ENCODE peak calls at places on chromosome X, in four cellular contexts. I, N, S and X are unnamed samples.
A peak's percentile ranks its signal among the peaks of the same experiment; 100 is the strongest.

GRCh38 chrX:15909605-15910004 is 55.0 kb upstream of the AP1S2 start:
- DNase-seq in N (no peak), I (no peak), S (no peak), X (peak; percentile 76)

GRCh38 chrX:40617566-40617965 is 5.7 kb upstream of the MPC1L start:
- DNase-seq in N (no peak), I (no peak), S (no peak), X (no peak)

GRCh38 chrX:102714994-102715393 is 2.7 kb downstream of the GPRASP2 start:
- DNase-seq in S (no peak), N (no peak), I (no peak), X (peak; percentile 34)

GRCh38 chrX:109732780-109733657 is at the start of gene ACSL4:
- DNase-seq in I (no peak), S (peak; percentile 89), N (peak; percentile 15), X (peak; percentile 81)

GRCh38 chrX:134718329-134719317 is 60.4 kb upstream of the PLAC1 start:
- DNase-seq in N (no peak), S (peak; percentile 47), I (peak; percentile 25), X (peak; percentile 8)

GRCh38 chrX:40174594-40175415 is 77.0 kb upstream of the BCOR start:
- DNase-seq in S (no peak), N (no peak), I (no peak), X (peak; percentile 56)

GRCh38 chrX:71604141-71604540 is 14.2 kb downstream of the CXCR3 start:
- DNase-seq in S (no peak), I (no peak), N (no peak), X (no peak)

GRCh38 chrX:7351946-7352345 is 204.0 kb upstream of the PUDP start:
- DNase-seq in S (no peak), N (no peak), I (no peak), X (no peak)

GRCh38 chrX:51852096-51852495 is 41.3 kb upstream of the MAGED1 start:
- DNase-seq in N (no peak), I (no peak), S (no peak), X (no peak)

GRCh38 chrX:18889346-18889745 is 94.6 kb downstream of the PHKA2 start:
- DNase-seq in N (no peak), S (no peak), I (no peak), X (no peak)

GRCh38 chrX:112687189-112687691 is 7.5 kb upstream of the LHFPL1 start:
- DNase-seq in S (no peak), I (no peak), N (no peak), X (no peak)

GRCh38 chrX:68829594-68830485 is 1.0 kb downstream of the EFNB1 start:
- DNase-seq in I (no peak), N (no peak), S (peak; percentile 16), X (peak; percentile 27)

GRCh38 chrX:74251006-74251930 is 52.7 kb upstream of the ZCCHC13 start:
- DNase-seq in N (no peak), I (no peak), S (no peak), X (no peak)
- TF ChIP-seq CREB1 in N (no peak), I (no peak), S (no peak), X (no peak)

DNA sequence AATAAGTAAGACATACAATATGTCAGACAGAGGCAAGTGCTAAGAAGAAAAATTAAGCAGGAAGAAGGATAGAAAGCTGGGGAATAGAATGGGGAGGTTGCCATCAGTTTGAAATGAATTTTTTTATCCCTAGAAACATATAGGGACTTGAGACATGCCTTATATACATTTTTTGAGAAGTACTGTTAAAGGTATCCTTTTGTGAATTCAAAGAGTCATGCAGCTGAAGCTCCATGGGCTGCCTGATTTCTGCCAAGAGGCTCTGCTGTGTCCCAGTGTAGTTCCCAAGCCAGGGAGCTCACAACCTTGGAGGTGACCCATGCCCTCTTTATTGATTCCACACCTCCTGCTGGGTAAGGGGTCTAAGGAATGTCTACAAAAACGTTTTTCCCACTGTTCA is 564.6 kb upstream of the DIPK2B start:
- DNase-seq in I (no peak), N (no peak), S (no peak), X (no peak)
- H3K4me3 ChIP-seq in I (no peak overlapping the region), N (no peak overlapping the region), S (no peak overlapping the region), X (no peak overlapping the region)

GRCh38 chrX:24133280-24133679 is 16.2 kb upstream of the ZFX start:
- DNase-seq in N (no peak), S (no peak), I (no peak), X (no peak)

GRCh38 chrX:24137192-24137591 is 12.3 kb upstream of the ZFX start:
- DNase-seq in S (no peak), N (no peak), I (no peak), X (no peak)

GRCh38 chrX:24131476-24131875 is 18.1 kb upstream of the ZFX start:
- DNase-seq in S (no peak), I (no peak), N (no peak), X (no peak)
- TF ChIP-seq CREB1 in S (no peak), I (no peak), N (no peak), X (no peak)

DNA sequence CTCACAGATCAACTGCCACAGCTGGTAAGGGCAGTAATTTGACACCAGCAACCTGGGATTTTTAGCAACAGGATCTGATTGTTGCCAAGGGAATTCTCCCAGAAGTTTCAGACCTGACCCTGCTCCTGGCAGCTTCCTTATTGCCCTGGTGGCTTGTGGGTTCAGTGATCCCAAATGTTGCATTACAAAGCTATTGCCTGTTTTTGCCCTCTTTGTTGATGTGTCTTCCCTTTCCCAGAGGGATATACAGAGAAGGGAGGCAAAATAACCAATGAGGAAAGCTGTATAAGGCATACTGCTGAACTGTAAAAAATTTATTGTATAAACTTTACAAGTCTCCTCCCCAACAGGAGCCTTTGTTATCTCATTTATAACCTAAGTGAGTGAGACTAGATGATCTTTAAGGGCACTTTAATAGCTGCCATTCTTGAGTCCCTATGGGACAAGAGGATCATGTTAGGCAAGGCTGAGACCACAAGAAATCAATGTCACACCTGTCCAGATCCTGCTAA is 22.2 kb downstream of the VSIG4 start:
- DNase-seq in I (no peak), N (no peak), S (no peak), X (peak; percentile 2)
- H3K4me3 ChIP-seq in I (no peak overlapping the region), N (no peak overlapping the region), S (peak overlapping the region; percentile 55), X (no peak overlapping the region)

GRCh38 chrX:129495941-129496340 is 27.3 kb downstream of the SMARCA1 start:
- DNase-seq in N (no peak), S (no peak), I (no peak), X (no peak)
- TF ChIP-seq CREB1 in N (no peak), S (no peak), I (no peak), X (no peak)

GRCh38 chrX:46649421-46650260 is 76.1 kb downstream of the CHST7 start:
- DNase-seq in I (no peak), S (no peak), N (peak; percentile 13), X (peak; percentile 71)
- H3K4me3 ChIP-seq in I (no peak overlapping the region), S (no peak overlapping the region), N (no peak overlapping the region), X (peak overlapping the region; percentile 31)

GRCh38 chrX:10636337-10636736 is 16.0 kb upstream of the MID1 start:
- DNase-seq in S (peak; percentile 16), N (no peak), I (no peak), X (peak; percentile 72)
- TF ChIP-seq CREB1 in S (no peak), N (no peak), I (no peak), X (no peak)

GRCh38 chrX:13029831-13030771 is 14.3 kb downstream of the FAM9C start:
- DNase-seq in I (no peak), S (no peak), N (no peak), X (peak; percentile 31)
- H3K4me3 ChIP-seq in I (no peak overlapping the region), S (no peak overlapping the region), N (no peak overlapping the region), X (peak overlapping the region; percentile 36)

GRCh38 chrX:85109235-85109634 is 105.6 kb downstream of the APOOL start:
- DNase-seq in N (no peak), I (no peak), S (peak; percentile 41), X (peak; percentile 62)
- TF ChIP-seq CREB1 in N (no peak), I (no peak), S (no peak), X (no peak)